ENCODE peak calls at places on chromosome 18, in seven cellular contexts. S is HepG2, L is endothelial cell of umbilical vein, C is SK-N-SH, W is WTC11, E is HCT116, B is K562. O is an unnamed sample.

GRCh38 chr18:50424877-50425690 is 50.2 kb downstream of the SKA1 start:
- DNase-seq in S (peak), C (no peak), E (no peak), W (no peak), B (peak), L (peak), O (peak)

GRCh38 chr18:55407774-55408535 is 180.0 kb downstream of the TCF4 start:
- DNase-seq in B (no peak), C (no peak), E (no peak), L (no peak), W (no peak), S (no peak), O (no peak)

GRCh38 chr18:67788784-67789545 is 272.4 kb upstream of the DSEL start:
- DNase-seq in E (no peak), B (no peak), S (no peak), W (no peak), L (no peak), C (no peak), O (no peak)

GRCh38 chr18:36688020-36688965 is 140.5 kb downstream of the TPGS2 start:
- DNase-seq in S (peak), W (peak), L (peak), C (peak), B (peak), E (peak), O (peak)

GRCh38 chr18:9631814-9632496 is 17.6 kb upstream of the PPP4R1 start:
- DNase-seq in L (peak), S (no peak), W (no peak), B (no peak), E (peak), C (no peak), O (no peak)

GRCh38 chr18:12744103-12744502 is 41.3 kb downstream of the PSMG2 start:
- DNase-seq in L (peak), E (peak), C (peak), B (no peak), W (no peak), S (peak), O (peak)

GRCh38 chr18:77392323-77392722 is 142.7 kb downstream of the GALR1 start:
- DNase-seq in L (no peak), E (no peak), S (no peak), B (no peak), C (no peak), W (no peak), O (peak)

GRCh38 chr18:51890762-51891161 is 449.2 kb upstream of the DCC start:
- DNase-seq in E (no peak), L (no peak), S (no peak), B (no peak), W (no peak), C (no peak), O (no peak)

GRCh38 chr18:70781860-70782453 is 493.1 kb downstream of the SOCS6 start:
- DNase-seq in L (peak), W (peak), E (peak), C (peak), S (peak), B (peak), O (peak)

GRCh38 chr18:27121108-27121507 is 64.0 kb downstream of the CHST9 start:
- DNase-seq in W (no peak), C (no peak), S (no peak), E (no peak), B (no peak), L (no peak), O (no peak)

DNA sequence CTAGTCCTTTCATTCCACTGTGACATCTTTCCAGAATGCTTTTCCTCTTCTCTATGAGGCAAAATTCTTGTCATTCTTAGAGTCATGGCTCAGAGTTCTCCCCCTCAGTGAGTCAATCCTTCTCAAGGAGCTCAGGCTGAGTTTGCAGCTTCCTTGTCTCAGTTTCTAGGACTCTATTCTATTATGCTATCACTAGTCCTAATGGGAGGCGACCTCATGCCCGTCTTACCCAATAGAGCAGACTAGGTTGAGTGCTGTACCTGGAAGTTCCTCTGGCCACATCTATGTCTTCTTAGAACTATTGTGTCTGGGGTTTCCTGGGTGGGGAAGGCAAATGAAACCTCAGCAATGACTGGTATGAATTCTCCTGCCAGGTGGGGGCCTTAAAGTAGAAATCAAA is 51.5 kb downstream of the HAUS1 start:
- DNase-seq in L (no peak), S (no peak), E (no peak), B (no peak), C (no peak), W (no peak), O (no peak)
- TF ChIP-seq MAX in L (no peak), S (no peak), E (no peak), B (no peak), C (peak), W (no peak), O (no peak)

DNA sequence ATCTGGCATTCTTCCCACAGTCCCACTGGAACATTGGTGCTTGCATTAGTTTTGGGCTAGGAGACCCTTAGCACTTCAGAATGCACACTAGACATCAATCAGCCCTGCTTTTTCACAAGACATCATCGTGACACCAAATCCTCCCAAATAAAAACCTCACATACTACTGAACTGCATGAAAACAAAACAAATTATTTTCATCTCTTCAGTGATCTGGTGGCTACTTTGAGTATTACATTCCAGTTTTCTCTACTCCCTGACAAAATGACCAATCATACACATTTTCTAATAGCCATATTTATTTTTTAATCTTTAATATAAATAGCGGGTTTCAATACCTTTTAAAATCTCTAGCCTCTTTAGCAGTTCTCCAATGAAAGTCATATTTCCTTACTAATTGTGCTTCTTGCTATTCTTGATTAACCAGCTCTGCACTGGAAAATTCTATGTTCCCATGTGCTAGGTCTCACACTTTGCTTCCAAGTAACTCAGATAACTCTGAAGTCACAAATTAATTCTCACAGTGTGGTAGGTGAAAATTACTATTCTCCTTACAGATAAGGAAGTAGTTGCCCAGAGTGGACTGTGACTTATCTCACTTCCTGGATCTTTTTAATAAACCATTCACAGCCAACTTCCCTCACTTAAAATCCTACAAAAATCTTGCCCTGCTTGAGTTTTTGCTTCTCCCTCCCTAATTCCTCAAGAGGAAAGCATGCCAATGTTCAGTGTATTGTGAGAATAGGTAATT is 82.5 kb upstream of the EPB41L3 start:
- DNase-seq in B (no peak), S (no peak), W (no peak), E (no peak), L (no peak), C (no peak), O (no peak)
- TF ChIP-seq CTCF in B (no peak), S (no peak), W (no peak), E (no peak), L (no peak), C (no peak), O (no peak)

GRCh38 chr18:28269750-28270149 is 92.8 kb upstream of the CDH2 start:
- DNase-seq in L (no peak), C (no peak), S (no peak), E (no peak), W (no peak), B (no peak), O (no peak)

GRCh38 chr18:28267276-28267675 is 90.3 kb upstream of the CDH2 start:
- DNase-seq in C (no peak), S (no peak), B (no peak), W (no peak), E (no peak), L (no peak), O (no peak)

DNA sequence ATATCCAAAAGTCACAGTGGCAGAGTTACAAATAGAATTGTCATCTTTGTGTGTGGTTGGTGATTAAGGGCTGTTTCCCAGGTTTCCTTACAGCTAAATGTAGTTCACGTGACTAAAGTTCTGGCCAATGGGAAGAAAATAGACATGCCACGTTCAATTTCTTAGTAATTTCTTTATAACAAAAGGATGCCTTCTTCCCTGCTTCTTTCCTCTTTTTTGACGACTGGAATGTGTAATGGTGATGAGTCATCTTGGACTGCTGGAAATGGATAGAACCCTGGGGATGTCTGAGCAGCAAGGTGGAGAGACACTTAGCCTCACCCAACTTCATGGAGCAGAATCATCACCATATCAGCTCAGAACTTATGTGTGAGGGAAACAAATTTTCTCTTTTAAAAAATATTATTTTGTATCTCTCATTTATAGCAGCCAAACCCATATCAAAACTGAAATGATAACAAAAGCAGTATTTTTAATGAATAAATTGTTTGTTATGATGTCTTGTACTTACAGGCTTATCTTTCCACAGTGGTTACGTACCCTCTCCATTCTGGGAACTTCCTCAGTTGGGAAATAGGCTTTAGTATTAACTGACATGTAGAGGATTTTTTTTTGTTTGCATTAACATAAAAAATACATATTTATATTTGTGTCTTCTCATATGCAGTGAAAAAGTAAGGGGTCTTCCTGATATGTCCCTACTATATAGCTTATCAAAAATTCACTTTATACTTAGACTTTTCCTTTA is 91.1 kb upstream of the CDH2 start:
- DNase-seq in L (peak), W (no peak), S (no peak), E (no peak), B (no peak), C (no peak), O (no peak)
- TF ChIP-seq MAX in L (no peak), W (no peak), S (no peak), E (no peak), B (no peak), C (no peak), O (no peak)

GRCh38 chr18:74963820-74964446 is 245.0 kb downstream of the PTGR3 start:
- DNase-seq in W (peak), B (peak), L (peak), E (peak), C (peak), S (peak), O (peak)
- TF ChIP-seq CTCF in W (no peak), B (peak), L (peak), E (peak), C (peak), S (peak), O (peak)